ENCODE peak calls at places on chromosomes 6 and 20, in eight cellular contexts. A, O, U, Y, I, D, E and K are unnamed samples. For H3K9me3 and H3K4me1, the result is how much of the 10 kb centered on the place peaks cover.

GRCh38 chr6:49490633-49491032 is 9.1 kb upstream of the GLYATL3 start:
- ATAC-seq in A (no peak), O (no peak), U (no peak), Y (no peak), I (no peak), D (no peak), E (no peak), K (no peak)

GRCh38 chr6:163099621-163100171 is 314.8 kb upstream of the QKI start:
- ATAC-seq in A (no peak), O (no peak), U (no peak), Y (no peak), I (no peak), D (no peak), E (peak), K (no peak)

GRCh38 chr6:70599187-70599586 is 32.5 kb downstream of the SDHAF4 start:
- ATAC-seq in A (no peak), O (no peak), U (no peak), Y (no peak), I (no peak), D (no peak), E (peak), K (no peak)

GRCh38 chr6:31792741-31793140 is 2.8 kb downstream of the VARS1 start:
- ATAC-seq in A (no peak), O (no peak), U (no peak), Y (peak), I (peak), D (peak), E (no peak), K (no peak)

GRCh38 chr20:50249447-50250388 is 59.1 kb downstream of the CEBPB start:
- ATAC-seq in A (no peak), O (no peak), U (no peak), Y (no peak), I (no peak), D (no peak), E (no peak), K (no peak)

GRCh38 chr20:36613974-36614373 is 8.4 kb downstream of the RAB5IF start:
- ATAC-seq in A (no peak), O (peak), U (peak), Y (peak), I (no peak), D (peak), E (no peak), K (no peak)

GRCh38 chr6:146543211-146543939 is at the start of gene RAB32:
- ATAC-seq in A (peak), O (peak), U (peak), Y (peak), I (peak), D (peak), E (peak), K (peak)

GRCh38 chr20:24149881-24150307 is 161.3 kb upstream of the GGTLC1 start:
- ATAC-seq in A (peak), O (peak), U (peak), Y (peak), I (peak), D (peak), E (peak), K (no peak)

GRCh38 chr6:113888493-113888892 is 31.3 kb downstream of the MARCKS start:
- ATAC-seq in A (no peak), O (no peak), U (no peak), Y (peak), I (no peak), D (peak), E (no peak), K (no peak)

GRCh38 chr6:166989427-166990034 is 9.7 kb upstream of the CEP43 start:
- ATAC-seq in A (peak), O (peak), U (peak), Y (peak), I (peak), D (peak), E (peak), K (no peak)

DNA sequence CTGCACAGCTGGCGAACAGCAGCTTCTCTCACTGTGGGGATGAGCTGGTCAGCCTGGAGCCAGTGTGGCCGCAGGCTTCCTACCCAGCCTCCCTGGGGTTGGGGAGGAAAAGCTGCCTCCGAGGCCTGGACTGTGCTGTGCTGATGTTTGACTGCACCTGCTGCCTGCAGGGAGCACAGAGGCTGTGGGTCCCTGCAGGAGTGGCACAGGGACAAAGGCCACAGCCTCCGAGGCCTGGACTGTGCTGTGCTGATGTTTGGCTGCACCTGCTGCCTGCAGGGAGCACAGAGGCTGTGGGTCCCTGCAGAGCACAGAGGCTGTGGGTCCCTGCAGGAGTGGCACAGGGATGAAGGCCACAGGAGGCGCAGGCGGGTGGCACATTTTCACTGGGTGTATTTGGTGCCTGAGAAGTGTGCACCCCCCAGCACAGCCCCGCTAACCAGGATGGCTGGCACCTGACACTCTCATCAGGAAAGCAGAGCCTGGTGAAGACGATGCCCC is 83.9 kb downstream of the DLL1 start:
- ATAC-seq in A (no peak), O (no peak), U (no peak), Y (no peak), I (no peak), D (no peak), E (no peak), K (no peak)
- H3K9me3 ChIP-seq in A (under half), O (under half), U (under half), Y (under half), I (under half), D (under half), E (under half), K (under half)

DNA sequence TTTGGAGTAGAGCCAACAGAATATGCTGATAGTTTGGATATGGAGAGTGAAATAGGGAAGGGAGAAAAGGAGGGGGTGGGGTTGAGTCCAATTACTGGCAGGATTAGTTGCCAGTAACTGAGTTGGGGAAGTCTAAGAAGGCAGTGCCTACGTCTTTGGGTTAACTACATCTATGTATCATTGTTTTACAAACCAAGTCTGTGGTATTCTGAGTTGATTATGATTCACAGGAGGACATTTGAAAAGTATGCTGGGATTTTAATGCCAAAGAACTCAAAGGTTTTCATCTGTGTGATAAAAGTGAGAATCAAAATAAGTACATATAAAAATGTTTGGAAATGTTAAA is 14.7 kb downstream of the DSE start:
- ATAC-seq in A (no peak), O (no peak), U (peak), Y (peak), I (no peak), D (peak), E (no peak), K (peak)
- H3K4me1 ChIP-seq in A (under half), O (under half), U (under half), Y (half or more), I (under half), D (half or more), E (under half), K (under half)

GRCh38 chr6:158518196-158519127 is 41.4 kb upstream of the TMEM181 start:
- ATAC-seq in A (peak), O (peak), U (peak), Y (peak), I (peak), D (peak), E (peak), K (no peak)
- TF ChIP-seq CTCF in A (peak), O (peak), U (peak), Y (peak), I (peak), D (peak), E (peak), K (peak)

GRCh38 chr20:29325304-29325640 is 1932.2 kb upstream of the DEFB115 start:
- ATAC-seq in A (no peak), O (no peak), U (peak), Y (no peak), I (no peak), D (peak), E (no peak), K (no peak)
- H3K9me3 ChIP-seq in A (under half), O (under half), U (under half), Y (under half), I (under half), D (under half), E (under half), K (under half)

DNA sequence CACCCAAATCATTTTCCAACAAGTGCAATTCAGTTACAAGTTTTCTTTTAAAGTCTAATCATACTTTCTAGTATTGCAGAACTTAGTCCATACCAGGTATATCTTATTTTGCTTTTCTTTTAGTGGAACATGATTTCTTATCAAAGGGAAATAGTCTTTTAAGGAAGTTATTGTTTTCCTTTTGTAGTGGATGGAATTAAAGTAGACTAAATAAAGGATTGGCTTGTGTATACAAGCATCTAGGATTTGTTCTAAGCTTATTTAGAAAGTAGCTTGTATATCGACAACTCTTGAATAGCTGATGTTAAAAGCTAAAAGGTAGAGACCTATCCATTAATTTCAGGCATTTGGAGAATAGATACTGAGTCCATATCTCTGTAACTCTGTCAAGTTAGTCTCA is 14.8 kb downstream of the DCBLD1 start:
- ATAC-seq in A (no peak), O (no peak), U (no peak), Y (no peak), I (no peak), D (no peak), E (no peak), K (no peak)
- H3K4me1 ChIP-seq in A (half or more), O (half or more), U (under half), Y (half or more), I (half or more), D (half or more), E (under half), K (under half)

GRCh38 chr20:44222969-44223368 is 12.4 kb upstream of the OSER1 start:
- ATAC-seq in A (no peak), O (peak), U (no peak), Y (no peak), I (no peak), D (no peak), E (peak), K (no peak)
- TF ChIP-seq CTCF in A (no peak), O (peak), U (no peak), Y (peak), I (no peak), D (peak), E (peak), K (no peak)

GRCh38 chr6:28737750-28738395 is 185.9 kb downstream of the TRIM27 start:
- ATAC-seq in A (no peak), O (peak), U (no peak), Y (no peak), I (peak), D (peak), E (peak), K (no peak)
- H3K9me3 ChIP-seq in A (under half), O (under half), U (under half), Y (under half), I (under half), D (under half), E (under half), K (under half)

DNA sequence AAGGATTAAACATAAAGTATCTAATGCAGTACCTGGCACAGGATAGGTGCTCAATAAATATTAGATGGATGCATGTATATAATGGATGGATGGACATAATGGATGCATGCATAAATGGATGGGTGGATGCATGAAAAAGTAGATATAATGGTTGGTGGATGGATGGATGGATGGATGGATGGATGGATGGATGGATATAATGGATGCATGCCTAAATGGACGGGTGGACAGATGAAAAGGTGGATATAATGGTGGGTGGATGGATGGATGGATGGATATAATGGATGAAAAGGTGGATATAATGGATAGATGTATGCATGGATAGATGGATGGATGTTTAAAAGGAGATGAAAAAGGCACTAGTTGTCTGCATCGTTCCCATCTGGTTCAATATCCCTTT is 26.0 kb downstream of the TFEB start:
- ATAC-seq in A (no peak), O (no peak), U (no peak), Y (no peak), I (no peak), D (no peak), E (no peak), K (no peak)
- H3K4me1 ChIP-seq in A (half or more), O (under half), U (half or more), Y (under half), I (under half), D (under half), E (under half), K (half or more)